ENCODE peak calls at places on chromosome 15, in six cellular contexts. K, P, H, N, J and E are unnamed samples.

GRCh38 chr15:62957130-62957529 is 85.4 kb upstream of the TPM1 start:
- DNase-seq in K (no peak), P (no peak), H (peak), N (no peak), J (no peak), E (no peak)

GRCh38 chr15:62584301-62585235 is 419.5 kb upstream of the C2CD4B start:
- DNase-seq in K (no peak), P (no peak), H (no peak), N (no peak), J (no peak), E (no peak)

GRCh38 chr15:32669870-32670623 is 28.5 kb downstream of the SCG5 start:
- DNase-seq in K (no peak), P (no peak), H (peak), N (no peak), J (no peak), E (no peak)

GRCh38 chr15:74906450-74907276 is at the start of gene FAM219B:
- DNase-seq in K (peak), P (peak), H (peak), N (peak), J (peak), E (peak)

GRCh38 chr15:89500397-89501270 is 4.3 kb upstream of the RHCG start:
- DNase-seq in K (no peak), P (no peak), H (no peak), N (no peak), J (no peak), E (no peak)

GRCh38 chr15:39580630-39581500 is at the start of gene THBS1:
- DNase-seq in K (peak), P (peak), H (peak), N (peak), J (peak), E (peak)

GRCh38 chr15:77066961-77067690 is 3.8 kb downstream of the TSPAN3 start:
- DNase-seq in K (no peak), P (peak), H (peak), N (no peak), J (no peak), E (no peak)

GRCh38 chr15:81265944-81266775 is 57.8 kb downstream of the STARD5 start:
- DNase-seq in K (peak), P (peak), H (peak), N (peak), J (peak), E (peak)

GRCh38 chr15:59276225-59277178 is 69.9 kb downstream of the LDHAL6B start:
- DNase-seq in K (no peak), P (peak), H (no peak), N (no peak), J (no peak), E (no peak)

GRCh38 chr15:73760777-73761329 is 7.7 kb upstream of the INSYN1 start:
- DNase-seq in K (no peak), P (no peak), H (no peak), N (no peak), J (no peak), E (no peak)

GRCh38 chr15:43826029-43826507 is 734 bp upstream of the WDR76 start:
- DNase-seq in K (no peak), P (no peak), H (no peak), N (no peak), J (no peak), E (no peak)

GRCh38 chr15:43824302-43825246 is at the start of gene MFAP1:
- DNase-seq in K (peak), P (peak), H (peak), N (peak), J (peak), E (peak)

DNA sequence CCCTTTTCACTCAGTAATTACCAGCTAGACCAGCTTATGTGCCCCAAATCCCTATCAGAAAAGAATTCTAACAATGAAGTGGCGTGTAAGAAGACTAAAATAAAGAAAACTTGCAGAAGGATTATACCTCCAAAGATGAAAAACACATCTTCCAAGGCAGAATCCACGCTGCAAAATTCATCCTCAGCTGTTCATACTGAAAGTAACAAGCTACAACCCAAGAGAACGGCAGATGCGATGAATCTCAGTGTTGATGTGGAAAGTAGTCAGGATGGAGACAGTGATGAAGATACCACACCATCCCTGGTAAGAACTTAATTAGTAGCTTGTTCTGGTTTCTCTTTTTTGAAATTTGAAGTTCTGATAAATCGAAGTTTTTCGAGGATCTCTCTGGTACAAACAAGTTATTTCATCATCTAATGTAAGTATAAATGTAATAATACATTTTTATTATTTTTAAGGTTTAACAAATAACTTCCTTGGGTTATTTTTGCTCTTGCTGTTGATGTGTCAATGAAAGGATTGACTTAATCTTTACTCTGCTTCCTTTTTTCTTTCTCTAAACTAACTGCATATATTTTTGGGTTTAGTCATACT is 1.4 kb downstream of the WDR76 start:
- DNase-seq in K (no peak), P (no peak), H (peak), N (no peak), J (no peak), E (no peak)
- H3K27ac ChIP-seq in K (no peak), P (no peak), H (peak), N (peak), J (no peak), E (no peak)

DNA sequence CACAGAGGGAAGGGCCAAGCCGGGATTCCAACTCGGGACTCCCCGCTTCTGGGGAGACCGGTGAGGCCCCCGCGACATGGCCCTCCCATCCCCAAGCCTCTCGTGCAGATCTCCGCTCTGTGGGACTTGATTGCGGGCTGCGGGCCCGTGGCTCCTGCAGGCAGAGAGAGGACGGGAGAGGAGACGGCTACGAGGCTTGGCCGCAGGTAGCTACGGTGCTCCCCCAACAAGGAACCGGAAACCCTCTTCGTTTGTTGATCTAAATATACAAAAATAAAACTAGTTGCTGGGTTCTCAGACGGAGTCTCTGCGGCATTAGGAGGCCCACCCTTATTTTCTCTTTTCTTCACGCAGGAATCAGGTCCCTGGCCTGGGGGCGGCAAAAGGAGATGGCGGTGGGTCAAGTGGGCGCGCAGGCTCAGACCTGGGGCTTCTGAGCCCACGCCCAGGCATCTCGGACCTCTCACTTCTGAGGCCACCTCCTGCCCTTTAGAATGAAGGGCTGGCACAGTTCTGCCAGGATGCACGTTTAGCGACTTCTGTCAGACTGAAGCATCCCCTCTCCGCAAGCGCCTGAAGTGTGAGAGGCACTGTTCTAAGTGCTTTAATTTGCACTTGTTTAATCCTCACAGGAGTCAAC is 10.9 kb downstream of the GNB5 start:
- DNase-seq in K (no peak), P (no peak), H (no peak), N (no peak), J (no peak), E (no peak)
- H3K27ac ChIP-seq in K (peak), P (peak), H (peak), N (peak), J (no peak), E (peak)

DNA sequence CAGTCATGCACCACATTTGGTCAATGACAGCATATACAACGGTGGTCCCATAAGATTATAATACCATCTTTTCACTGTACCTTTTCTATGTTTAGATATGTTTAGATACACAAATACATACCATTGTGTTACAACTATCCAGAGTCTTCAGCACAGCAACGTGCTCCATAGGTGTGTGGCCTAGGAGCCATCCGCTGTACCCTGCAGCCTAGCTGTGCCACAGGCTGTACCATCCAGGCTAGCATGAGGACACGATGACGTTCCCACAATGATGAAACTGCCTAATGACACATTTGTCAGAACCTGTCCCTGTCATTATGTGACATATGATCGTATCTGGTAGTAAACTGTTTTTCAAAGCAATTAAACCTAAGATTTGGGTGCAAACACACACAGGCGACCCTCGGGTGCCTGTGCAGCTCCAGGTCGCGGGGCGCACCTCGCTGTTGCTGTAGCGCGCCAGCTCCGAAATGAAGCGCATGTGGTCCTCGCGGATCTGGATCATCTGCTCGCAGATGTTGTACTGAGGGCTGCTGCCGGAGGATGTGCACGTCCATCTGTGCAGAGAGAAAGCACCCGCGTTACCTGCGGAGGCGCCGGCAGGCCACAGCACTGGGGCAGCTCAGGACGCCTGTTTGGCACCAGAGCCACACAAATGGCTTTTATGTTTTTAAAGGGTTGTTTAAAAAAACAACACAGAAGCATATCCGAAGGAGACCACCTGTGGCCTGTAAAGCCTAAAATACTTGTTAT is 48.2 kb downstream of the CYFIP1 start:
- DNase-seq in K (no peak), P (no peak), H (no peak), N (no peak), J (no peak), E (no peak)
- H3K27ac ChIP-seq in K (no peak), P (no peak), H (no peak), N (no peak), J (no peak), E (no peak)

DNA sequence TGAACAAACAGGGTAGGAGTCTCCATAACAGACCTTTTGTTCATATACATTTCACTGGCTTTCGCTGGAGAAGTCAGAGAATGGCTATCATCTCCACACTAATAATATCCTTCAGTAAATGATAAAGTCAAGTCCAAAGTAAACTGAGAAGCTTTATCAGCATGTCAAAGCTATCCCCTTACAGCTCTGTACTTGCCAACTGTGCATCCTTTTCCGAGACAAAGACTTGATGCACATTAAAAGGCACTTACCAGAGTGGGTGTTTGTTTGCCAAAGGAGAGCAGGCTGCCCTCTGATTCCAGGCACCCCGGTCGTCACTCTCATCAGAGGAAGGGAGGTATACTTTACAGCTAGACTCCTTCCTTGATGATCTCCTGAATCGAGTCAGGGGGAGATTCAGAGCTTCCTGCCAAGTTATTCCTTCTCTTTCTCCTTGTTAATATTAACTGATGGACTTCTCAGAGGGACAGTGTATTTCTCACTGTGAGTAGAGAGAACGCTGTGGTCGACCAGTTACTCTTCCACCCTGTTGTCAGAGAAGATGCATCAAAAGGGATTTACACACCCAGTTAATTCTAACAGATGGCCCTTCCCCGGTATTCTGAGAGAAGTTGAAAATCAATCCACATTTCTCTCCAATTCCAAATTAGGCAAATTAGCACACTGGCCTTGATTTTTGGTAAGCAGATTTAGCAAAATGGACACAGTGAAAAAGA is 504.7 kb upstream of the NR2F2 start:
- DNase-seq in K (no peak), P (no peak), H (no peak), N (no peak), J (no peak), E (no peak)
- H3K27ac ChIP-seq in K (no peak), P (no peak), H (no peak), N (no peak), J (no peak), E (no peak)